ENCODE peak calls at places on chromosomes 1 and 21, in four cellular contexts. One of them, this sample, is unnamed.

GRCh38 chr21:43355925-43356289 is 71.0 kb downstream of the SIK1 start:
- DNase-seq in CD8-positive, alpha-beta T cell: no peak
- DNase-seq in tibial nerve: no peak
- DNase-seq in aorta: no peak
- DNase-seq in this sample: no peak

GRCh38 chr21:21268061-21268471 is 269.9 kb downstream of the NCAM2 start:
- DNase-seq in CD8-positive, alpha-beta T cell: no peak
- DNase-seq in tibial nerve: no peak
- DNase-seq in aorta: no peak
- DNase-seq in this sample: no peak

GRCh38 chr1:21524686-21525339 is 15.6 kb downstream of the ALPL start:
- DNase-seq in CD8-positive, alpha-beta T cell: no peak
- DNase-seq in tibial nerve: no peak
- DNase-seq in aorta: no peak
- DNase-seq in this sample: no peak

GRCh38 chr1:202642212-202642611 is 68.0 kb downstream of the SYT2 start:
- DNase-seq in CD8-positive, alpha-beta T cell: no peak
- DNase-seq in tibial nerve: no peak
- DNase-seq in aorta: no peak
- DNase-seq in this sample: no peak

GRCh38 chr1:37482796-37483744 is 8.7 kb downstream of the ZC3H12A start:
- DNase-seq in CD8-positive, alpha-beta T cell: no peak
- DNase-seq in tibial nerve: no peak
- DNase-seq in aorta: no peak
- DNase-seq in this sample: no peak

GRCh38 chr1:205986291-205986690 is 16.9 kb downstream of the RAB7B start:
- DNase-seq in CD8-positive, alpha-beta T cell: no peak
- DNase-seq in tibial nerve: no peak
- DNase-seq in aorta: no peak
- DNase-seq in this sample: no peak

GRCh38 chr1:225933072-225933471 is 7.9 kb downstream of the LEFTY2 start:
- DNase-seq in CD8-positive, alpha-beta T cell: no peak
- DNase-seq in tibial nerve: no peak
- DNase-seq in aorta: no peak
- DNase-seq in this sample: no peak

GRCh38 chr1:184222561-184223157 is 164.2 kb upstream of the C1orf21 start:
- DNase-seq in CD8-positive, alpha-beta T cell: no peak
- DNase-seq in tibial nerve: peak; percentile 56
- DNase-seq in aorta: peak; percentile 74
- DNase-seq in this sample: peak; percentile 2

GRCh38 chr21:36150192-36150711 is 6.4 kb upstream of the DOP1B start:
- DNase-seq in CD8-positive, alpha-beta T cell: no peak
- DNase-seq in tibial nerve: peak; percentile 41
- DNase-seq in aorta: no peak
- DNase-seq in this sample: no peak

GRCh38 chr1:178356299-178356698 is 140.5 kb downstream of the CLEC20A start:
- DNase-seq in CD8-positive, alpha-beta T cell: no peak
- DNase-seq in tibial nerve: no peak
- DNase-seq in aorta: no peak
- DNase-seq in this sample: no peak

GRCh38 chr21:16082038-16082816 is 352.4 kb downstream of the USP25 start:
- DNase-seq in CD8-positive, alpha-beta T cell: no peak
- DNase-seq in tibial nerve: no peak
- DNase-seq in aorta: no peak
- DNase-seq in this sample: no peak

GRCh38 chr1:177209357-177209756 is 38.6 kb downstream of the BRINP2 start:
- DNase-seq in CD8-positive, alpha-beta T cell: no peak
- DNase-seq in tibial nerve: peak; percentile 55
- DNase-seq in aorta: peak; percentile 81
- DNase-seq in this sample: no peak

GRCh38 chr1:225817611-225818061 is 7.7 kb downstream of the EPHX1 start:
- DNase-seq in CD8-positive, alpha-beta T cell: no peak
- DNase-seq in tibial nerve: peak; percentile 72
- DNase-seq in aorta: peak; percentile 89
- DNase-seq in this sample: no peak

GRCh38 chr1:62790716-62791115 is 6.8 kb downstream of the ATG4C start:
- DNase-seq in CD8-positive, alpha-beta T cell: no peak
- DNase-seq in tibial nerve: no peak
- DNase-seq in aorta: no peak
- DNase-seq in this sample: no peak
- H3K27ac ChIP-seq in CD8-positive, alpha-beta T cell: no peak overlapping the region
- H3K27ac ChIP-seq in tibial nerve: no peak overlapping the region
- H3K27ac ChIP-seq in aorta: no peak overlapping the region
- H3K27ac ChIP-seq in this sample: no peak overlapping the region

GRCh38 chr21:46055863-46056281 is 42.0 kb upstream of the COL6A2 start:
- DNase-seq in CD8-positive, alpha-beta T cell: no peak
- DNase-seq in tibial nerve: no peak
- DNase-seq in aorta: peak; percentile 89
- DNase-seq in this sample: no peak
- H3K27ac ChIP-seq in CD8-positive, alpha-beta T cell: no peak overlapping the region
- H3K27ac ChIP-seq in tibial nerve: peak overlapping the region; percentile 74
- H3K27ac ChIP-seq in aorta: peak overlapping the region; percentile 74
- H3K27ac ChIP-seq in this sample: no peak overlapping the region

DNA sequence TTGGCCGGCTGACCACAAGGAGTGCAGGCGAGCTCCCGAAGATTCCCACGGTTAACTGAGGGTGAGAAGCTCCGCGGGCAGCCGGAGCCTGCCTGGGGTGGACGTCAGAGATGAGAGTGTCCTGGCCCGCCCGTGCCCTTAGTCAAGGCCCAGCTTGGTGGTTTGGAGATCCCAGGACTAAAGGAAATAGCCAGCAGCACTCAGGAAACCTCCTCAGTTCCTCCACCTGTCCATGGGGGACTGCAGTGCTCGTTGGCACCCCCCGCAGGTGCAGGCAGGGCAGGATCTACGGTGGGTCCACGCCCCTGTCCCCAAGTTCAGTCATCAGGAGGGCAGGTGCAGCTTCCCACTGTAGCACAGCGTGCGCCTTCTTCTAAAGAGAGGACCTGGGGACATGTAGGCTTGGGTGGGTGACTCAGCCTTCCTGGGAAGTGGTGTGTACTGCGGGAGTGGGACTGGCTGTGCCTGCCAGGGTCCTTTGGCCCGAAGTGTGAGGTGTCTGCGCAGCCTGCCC is 32.5 kb downstream of the SLX9 start:
- DNase-seq in CD8-positive, alpha-beta T cell: no peak
- DNase-seq in tibial nerve: no peak
- DNase-seq in aorta: no peak
- DNase-seq in this sample: no peak
- H3K27ac ChIP-seq in CD8-positive, alpha-beta T cell: no peak overlapping the region
- H3K27ac ChIP-seq in tibial nerve: no peak overlapping the region
- H3K27ac ChIP-seq in aorta: no peak overlapping the region
- H3K27ac ChIP-seq in this sample: no peak overlapping the region

GRCh38 chr1:11671205-11671543 is 7.2 kb downstream of the FBXO6 start:
- DNase-seq in CD8-positive, alpha-beta T cell: no peak
- DNase-seq in tibial nerve: no peak
- DNase-seq in aorta: no peak
- DNase-seq in this sample: no peak
- H3K27ac ChIP-seq in CD8-positive, alpha-beta T cell: no peak overlapping the region
- H3K27ac ChIP-seq in tibial nerve: no peak overlapping the region
- H3K27ac ChIP-seq in aorta: no peak overlapping the region
- H3K27ac ChIP-seq in this sample: no peak overlapping the region

DNA sequence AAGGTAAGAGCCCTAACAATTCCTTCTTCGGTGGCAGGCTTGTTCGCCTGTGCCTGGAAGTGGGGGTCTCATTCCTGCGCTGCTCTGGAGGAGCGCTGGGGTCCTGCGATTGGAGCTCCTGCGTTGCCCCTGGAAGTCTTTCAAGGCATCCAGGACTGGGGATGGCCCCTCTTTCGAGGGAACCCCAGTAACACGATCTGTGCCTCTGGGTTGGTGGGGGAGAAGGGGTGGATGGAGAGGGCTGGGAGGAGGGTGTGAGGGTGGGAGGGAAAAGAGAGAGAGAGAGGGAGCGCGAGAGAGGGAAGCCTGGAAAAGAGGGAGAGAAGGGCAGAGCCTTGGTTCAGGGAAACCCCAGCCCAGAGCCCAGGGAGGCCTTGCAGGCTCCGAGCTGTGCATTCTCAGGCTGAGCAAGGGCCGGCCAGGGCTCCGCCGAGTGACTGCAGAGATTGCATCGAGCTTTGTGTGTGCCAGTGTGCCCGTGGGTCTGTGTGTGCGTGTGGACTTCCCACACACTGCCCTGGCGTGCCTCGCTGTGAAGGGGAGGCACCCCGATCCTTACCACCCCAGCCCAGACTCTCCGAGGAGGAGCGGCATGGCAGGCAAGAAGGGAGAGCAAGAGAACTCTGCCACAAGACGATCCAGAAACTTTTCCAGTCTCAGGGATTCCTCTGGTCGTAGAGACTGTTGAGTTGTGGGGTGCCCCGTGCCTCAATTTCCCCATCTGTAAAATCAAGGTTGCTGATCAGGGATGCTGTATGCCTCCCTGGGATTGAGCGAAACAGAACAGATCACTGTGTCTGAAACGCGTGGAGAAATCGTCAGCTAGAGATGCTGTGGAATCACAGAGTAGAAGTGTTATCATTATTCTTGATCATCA is 609 bp downstream of the BCL9 start:
- DNase-seq in CD8-positive, alpha-beta T cell: no peak
- DNase-seq in tibial nerve: peak; percentile 18
- DNase-seq in aorta: peak; percentile 82
- DNase-seq in this sample: no peak
- H3K27ac ChIP-seq in CD8-positive, alpha-beta T cell: peak overlapping the region; percentile 50
- H3K27ac ChIP-seq in tibial nerve: peak overlapping the region; percentile 83
- H3K27ac ChIP-seq in aorta: peak overlapping the region; percentile 95
- H3K27ac ChIP-seq in this sample: peak overlapping the region; percentile 68